ENCODE peak calls at places on chromosome 14, in nine cellular contexts. Y, H, J, Q, B, O, U, F and C are unnamed samples.

GRCh38 chr14:32027255-32027939 is 49.7 kb upstream of the ARHGAP5 start:
- DNase-seq in H (no peak), J (peak), O (no peak), F (no peak), Y (no peak), Q (no peak), B (peak), U (no peak), C (no peak)

GRCh38 chr14:77979666-77980351 is 179.9 kb downstream of the ADCK1 start:
- DNase-seq in U (no peak), F (peak), B (peak), Y (no peak), O (no peak), Q (no peak), J (no peak), H (no peak), C (peak)

GRCh38 chr14:64516969-64517368 is 12.4 kb downstream of the ZBTB1 start:
- DNase-seq in H (no peak), Y (no peak), Q (no peak), F (no peak), O (no peak), B (no peak), U (no peak), J (no peak), C (no peak)

GRCh38 chr14:54487771-54488170 is 1.0 kb downstream of the GMFB start:
- DNase-seq in U (no peak), B (peak), J (peak), Q (no peak), H (no peak), F (no peak), Y (no peak), O (no peak), C (no peak)

GRCh38 chr14:68464716-68465115 is 328.2 kb downstream of the ZFP36L1 start:
- DNase-seq in B (peak), U (no peak), H (no peak), Y (no peak), O (no peak), F (no peak), Q (no peak), J (peak), C (no peak)

GRCh38 chr14:102586420-102587119 is 5.9 kb upstream of the RCOR1 start:
- DNase-seq in Y (no peak), B (no peak), O (no peak), J (peak), U (no peak), H (peak), Q (no peak), F (no peak), C (no peak)

GRCh38 chr14:81565441-81566290 is 32.0 kb upstream of the SEL1L start:
- DNase-seq in B (peak), J (no peak), Y (no peak), F (peak), Q (no peak), H (no peak), O (no peak), U (no peak), C (no peak)

GRCh38 chr14:23487216-23487615 is 17.7 kb downstream of the NGDN start:
- DNase-seq in J (no peak), O (no peak), F (no peak), U (no peak), Q (no peak), H (no peak), B (no peak), Y (no peak), C (no peak)

GRCh38 chr14:103057028-103057371 is 349 bp downstream of the CDC42BPB start:
- DNase-seq in O (peak), F (no peak), U (no peak), H (no peak), Q (no peak), Y (peak), B (no peak), J (no peak), C (peak)

GRCh38 chr14:101103321-101103901 is 199.9 kb upstream of the RTL1 start:
- DNase-seq in Q (no peak), J (no peak), H (no peak), O (peak), B (no peak), F (no peak), U (no peak), Y (peak), C (no peak)

GRCh38 chr14:64444984-64445845 is 20.1 kb upstream of the AKAP5 start:
- DNase-seq in Y (no peak), H (peak), F (no peak), Q (no peak), O (no peak), J (peak), B (no peak), U (no peak), C (no peak)

GRCh38 chr14:68527329-68527851 is 265.5 kb downstream of the ZFP36L1 start:
- DNase-seq in Q (no peak), O (no peak), U (no peak), H (no peak), J (no peak), Y (peak), B (no peak), F (no peak), C (no peak)

GRCh38 chr14:99360774-99361595 is 89.0 kb upstream of the BCL11B start:
- DNase-seq in Y (no peak), F (no peak), U (no peak), B (peak), Q (no peak), O (no peak), H (no peak), J (no peak), C (peak)

GRCh38 chr14:75811136-75811839 is 150.2 kb downstream of the TTLL5 start:
- DNase-seq in B (no peak), U (no peak), Y (no peak), F (no peak), O (no peak), Q (no peak), J (no peak), H (no peak), C (no peak)

GRCh38 chr14:103534576-103535061 is 5.6 kb downstream of the TRMT61A start:
- DNase-seq in B (no peak), J (no peak), U (no peak), Y (peak), O (no peak), F (peak), Q (no peak), H (no peak), C (no peak)

GRCh38 chr14:106489112-106489881 is 962.9 kb downstream of the TMEM121 start:
- DNase-seq in J (no peak), F (no peak), U (no peak), B (no peak), Y (no peak), O (no peak), Q (no peak), H (no peak), C (no peak)

DNA sequence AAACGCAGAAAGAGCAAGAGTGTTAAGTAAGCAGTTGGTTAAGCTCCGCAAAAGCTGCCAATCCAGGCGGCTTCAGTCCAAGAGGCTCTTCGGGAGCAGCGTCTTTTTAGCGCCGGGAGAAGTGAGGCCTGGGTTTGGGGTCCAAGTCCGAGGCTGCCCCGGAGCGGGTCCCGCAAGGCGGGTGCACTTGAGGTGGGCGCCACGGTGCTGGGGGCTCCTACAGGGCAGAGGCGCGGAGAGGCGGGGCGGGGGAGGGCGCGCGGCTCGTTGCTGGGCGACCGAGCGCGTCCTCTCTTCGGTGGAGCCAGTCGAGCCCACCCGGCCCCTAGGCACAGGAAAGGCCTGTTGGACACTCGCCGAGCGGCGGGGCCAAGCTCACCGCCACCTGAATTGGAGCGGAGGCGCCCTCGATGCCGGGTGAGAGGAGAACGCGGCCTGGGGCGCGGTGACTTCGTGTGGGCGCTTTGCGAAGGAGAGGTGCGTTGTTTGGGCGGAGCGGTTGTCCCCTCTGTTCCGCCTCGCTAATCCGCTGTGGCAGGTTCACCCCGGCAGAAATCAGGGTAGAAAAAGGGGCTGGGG is 15.6 kb downstream of the TTC6 start:
- DNase-seq in Q (no peak), H (no peak), F (no peak), B (no peak), U (no peak), J (no peak), Y (no peak), O (no peak), C (no peak)
- H3K4me3 ChIP-seq in Q (peak), H (peak), F (no peak), B (no peak), U (no peak), J (no peak), Y (no peak), O (no peak), C (no peak)

GRCh38 chr14:94930690-94931089 is 160.8 kb upstream of the GSC start:
- DNase-seq in O (no peak), Y (no peak), U (no peak), J (no peak), F (no peak), H (no peak), Q (no peak), B (no peak), C (no peak)

GRCh38 chr14:94935901-94936300 is 166.0 kb upstream of the GSC start:
- DNase-seq in B (no peak), Q (no peak), H (no peak), F (no peak), Y (no peak), O (no peak), J (no peak), U (no peak), C (no peak)

GRCh38 chr14:94936411-94936892 is 166.5 kb upstream of the GSC start:
- DNase-seq in U (peak), H (no peak), J (no peak), F (peak), Y (peak), B (no peak), O (no peak), Q (no peak), C (peak)

GRCh38 chr14:94932589-94932988 is 162.7 kb upstream of the GSC start:
- DNase-seq in F (no peak), U (no peak), Y (no peak), J (no peak), Q (no peak), H (no peak), B (no peak), O (no peak), C (no peak)

GRCh38 chr14:94933411-94933964 is 163.6 kb upstream of the GSC start:
- DNase-seq in J (no peak), O (no peak), Q (no peak), H (no peak), Y (no peak), F (no peak), U (no peak), B (no peak), C (no peak)
- TF ChIP-seq CTCF in J (no peak), O (no peak), Q (no peak), H (no peak), Y (no peak), F (no peak), U (no peak), B (no peak), C (no peak)

DNA sequence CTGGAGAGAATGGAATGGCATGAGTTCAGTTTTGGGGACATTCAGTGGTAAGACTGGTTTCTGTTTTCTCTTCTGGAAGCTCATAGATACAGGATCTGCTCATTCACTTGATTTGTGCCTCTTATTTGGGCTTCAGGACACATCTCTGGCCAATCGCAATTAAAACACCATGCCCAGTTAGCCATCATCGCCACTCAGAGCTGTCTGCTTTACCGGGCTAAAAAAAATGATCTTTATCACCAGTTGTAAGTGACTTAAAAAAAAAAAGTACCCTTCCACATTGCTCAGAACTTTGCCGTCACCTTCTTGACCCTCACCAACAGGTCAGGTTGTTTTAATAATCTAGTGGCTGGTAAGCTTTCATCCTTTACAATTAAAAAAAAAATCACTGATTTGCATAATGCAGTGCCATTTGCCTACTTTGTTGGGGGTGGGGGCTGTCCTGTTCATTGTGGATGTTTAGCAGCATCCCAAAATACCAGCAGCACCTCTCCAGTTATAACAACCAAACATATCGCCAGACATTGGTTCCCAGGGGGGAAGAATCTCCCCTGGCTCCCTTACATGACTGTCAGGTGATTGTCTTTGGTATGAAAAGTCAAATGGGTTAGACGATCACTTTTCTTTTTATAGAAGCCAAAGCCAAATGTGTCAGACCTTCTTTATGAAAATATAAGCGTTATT is 150.1 kb downstream of the PRKCH start:
- DNase-seq in Y (no peak), H (no peak), B (no peak), F (no peak), O (no peak), J (no peak), U (no peak), Q (no peak), C (no peak)
- H3K4me3 ChIP-seq in Y (peak), H (peak), B (peak), F (no peak), O (peak), J (peak), U (peak), Q (no peak), C (peak)

GRCh38 chr14:88380405-88380804 is 5.1 kb upstream of the SPATA7 start:
- DNase-seq in Y (no peak), F (no peak), Q (no peak), H (no peak), B (peak), O (no peak), J (peak), U (no peak), C (no peak)
- TF ChIP-seq CTCF in Y (peak), F (no peak), Q (peak), H (peak), B (peak), O (no peak), J (peak), U (no peak), C (peak)

GRCh38 chr14:59678352-59678751 is 101.7 kb upstream of the CCDC175 start:
- DNase-seq in J (no peak), Q (no peak), F (no peak), B (no peak), Y (peak), O (no peak), H (no peak), U (no peak), C (no peak)

GRCh38 chr14:59675394-59675793 is 98.8 kb upstream of the CCDC175 start:
- DNase-seq in H (no peak), U (no peak), F (no peak), Y (no peak), O (no peak), Q (no peak), J (no peak), B (no peak), C (no peak)

GRCh38 chr14:59679872-59680271 is 103.3 kb upstream of the CCDC175 start:
- DNase-seq in J (no peak), Y (no peak), B (no peak), F (no peak), Q (no peak), U (no peak), O (no peak), H (no peak), C (no peak)

DNA sequence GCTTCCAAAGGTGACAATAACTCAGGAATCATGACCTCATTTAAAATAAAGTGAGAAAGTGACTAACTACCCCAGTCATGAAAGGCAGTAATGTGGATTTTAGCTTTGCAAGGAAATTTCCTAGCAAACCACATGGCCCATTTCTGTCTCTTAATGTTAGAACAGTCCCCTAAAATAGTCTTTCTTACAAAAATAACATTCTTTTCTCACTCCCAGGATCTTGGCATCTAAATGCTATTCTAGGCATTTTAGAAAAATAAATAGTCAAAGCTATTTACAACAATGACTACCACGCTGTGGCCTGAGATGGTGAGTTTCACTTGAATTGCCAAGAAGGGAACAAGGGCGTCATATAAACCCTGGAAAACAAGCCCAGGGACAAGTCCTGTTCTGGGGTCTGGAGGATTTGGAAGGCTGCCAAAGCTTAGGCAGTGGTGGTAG is 101.2 kb upstream of the CCDC175 start:
- DNase-seq in H (peak), Y (no peak), F (no peak), J (peak), Q (no peak), O (no peak), U (no peak), B (no peak), C (no peak)
- H3K4me3 ChIP-seq in H (no peak), Y (no peak), F (no peak), J (no peak), Q (no peak), O (no peak), U (no peak), B (no peak), C (no peak)

DNA sequence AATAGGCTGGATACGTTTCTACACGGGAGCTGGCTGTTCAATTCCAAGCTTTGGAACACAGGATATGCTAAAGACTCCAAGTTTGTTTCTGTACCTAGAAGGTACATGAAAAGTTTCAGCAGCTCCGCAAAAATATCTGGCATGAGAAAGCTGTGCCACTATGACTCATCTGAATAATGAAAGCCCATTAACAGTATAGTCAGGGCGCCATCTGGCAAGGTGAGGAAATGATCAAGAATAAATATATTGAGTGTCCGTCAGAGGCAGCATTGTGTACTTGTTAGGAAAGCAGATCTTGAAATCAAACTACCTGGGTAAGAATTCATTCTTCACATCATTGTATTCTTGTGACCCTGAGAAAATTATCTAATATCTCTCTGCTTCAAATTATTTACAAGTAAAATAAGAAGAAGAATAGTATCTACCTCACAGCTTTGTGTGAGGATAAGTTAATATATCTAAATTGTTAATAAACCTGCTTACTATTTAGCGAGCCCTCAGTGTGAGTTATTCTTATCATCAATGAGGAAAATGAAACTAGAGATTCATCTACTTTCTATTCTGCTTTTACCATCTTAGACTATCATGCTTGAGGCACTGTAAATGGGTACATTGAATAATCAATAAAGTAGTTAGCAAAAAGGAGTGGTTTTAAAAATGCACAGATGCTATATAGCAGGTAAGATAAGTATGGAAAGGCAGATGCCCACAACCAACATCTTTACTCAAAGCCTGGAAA is 53.5 kb downstream of the FSCB start:
- DNase-seq in O (no peak), U (no peak), B (peak), Y (no peak), H (no peak), J (no peak), F (no peak), Q (no peak), C (no peak)
- TF ChIP-seq CTCF in O (no peak), U (no peak), B (peak), Y (no peak), H (no peak), J (no peak), F (no peak), Q (no peak), C (no peak)

GRCh38 chr14:36212987-36213386 is 36.5 kb upstream of the PTCSC3 start:
- DNase-seq in H (no peak), J (no peak), Y (no peak), F (no peak), Q (no peak), U (no peak), B (no peak), O (no peak), C (no peak)

GRCh38 chr14:36217027-36217426 is 40.5 kb upstream of the PTCSC3 start:
- DNase-seq in J (no peak), Y (no peak), B (no peak), F (no peak), U (no peak), Q (no peak), H (no peak), O (no peak), C (no peak)

GRCh38 chr14:36214476-36215216 is 38.1 kb upstream of the PTCSC3 start:
- DNase-seq in F (no peak), U (no peak), J (no peak), O (no peak), H (no peak), Q (no peak), B (peak), Y (no peak), C (no peak)

GRCh38 chr14:36217732-36218131 is 41.2 kb upstream of the PTCSC3 start:
- DNase-seq in F (no peak), Q (no peak), H (no peak), Y (no peak), J (no peak), B (peak), U (no peak), O (peak), C (no peak)

DNA sequence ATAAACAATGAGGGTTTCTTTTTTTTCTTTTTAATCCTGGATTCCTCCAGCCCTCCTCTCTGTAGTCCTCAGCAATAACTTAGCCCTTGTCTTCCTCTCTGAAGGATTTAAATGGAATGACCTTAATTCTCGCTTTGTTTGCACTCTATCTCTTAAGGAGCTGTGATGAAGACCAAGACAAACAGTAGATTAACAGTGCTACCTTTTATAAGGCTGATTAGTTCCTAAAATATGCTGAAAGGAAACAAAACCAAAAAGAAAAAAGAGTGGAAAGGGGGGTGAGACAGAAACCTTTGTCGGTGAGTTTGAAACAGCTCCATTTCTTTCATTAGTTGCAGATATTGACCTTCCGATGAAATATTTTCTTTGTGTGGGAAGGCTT is 38.7 kb upstream of the PTCSC3 start:
- DNase-seq in U (no peak), O (no peak), Q (no peak), F (no peak), Y (no peak), J (no peak), B (peak), H (no peak), C (no peak)
- H3K4me3 ChIP-seq in U (no peak), O (peak), Q (no peak), F (no peak), Y (no peak), J (no peak), B (peak), H (no peak), C (no peak)

DNA sequence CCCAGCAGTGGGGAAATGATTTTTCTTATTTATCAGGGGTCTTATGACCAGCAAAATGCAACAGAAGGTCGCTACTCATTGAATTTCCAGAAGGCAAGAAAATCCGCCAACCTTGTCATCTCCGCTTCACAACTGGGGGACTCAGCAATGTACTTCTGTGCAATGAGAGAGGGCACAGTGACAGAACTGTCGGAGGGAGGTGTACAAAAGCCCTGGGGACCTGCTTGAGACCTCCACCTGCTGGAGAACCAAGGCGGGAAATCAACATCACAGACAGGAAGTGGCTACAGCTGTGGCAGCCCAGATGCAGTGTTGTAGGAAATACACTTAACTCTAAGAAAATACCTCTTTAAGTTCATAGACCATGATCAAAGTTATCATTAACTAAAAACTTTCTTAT is 250.9 kb upstream of the OR4E1 start:
- DNase-seq in U (no peak), Q (no peak), B (no peak), O (no peak), H (no peak), F (no peak), Y (no peak), J (no peak), C (no peak)
- TF ChIP-seq CTCF in U (no peak), Q (no peak), B (no peak), O (no peak), H (no peak), F (no peak), Y (no peak), J (no peak), C (no peak)